ENCODE peak calls at places on chromosomes 1 and 21, in four cellular contexts. One of them, this sample, is unnamed.

GRCh38 chr1:1221887-1222574 is 8.1 kb upstream of the TNFRSF4 start:
- DNase-seq in H9: no peak
- DNase-seq in GM18507: no peak
- DNase-seq in stimulated activated CD4-positive, alpha-beta T cell treated with anti-CD3 and anti-CD28 coated beads, TNF-alpha, amount 100 ng/mL, for 1 hour: no peak
- DNase-seq in this sample: no peak

GRCh38 chr1:117828206-117828605 is 101.2 kb downstream of the GDAP2 start:
- DNase-seq in H9: no peak
- DNase-seq in GM18507: no peak
- DNase-seq in stimulated activated CD4-positive, alpha-beta T cell treated with anti-CD3 and anti-CD28 coated beads, TNF-alpha, amount 100 ng/mL, for 1 hour: no peak
- DNase-seq in this sample: no peak

GRCh38 chr1:119462964-119463363 is 44.0 kb upstream of the HSD3B1 start:
- DNase-seq in H9: no peak
- DNase-seq in GM18507: no peak
- DNase-seq in stimulated activated CD4-positive, alpha-beta T cell treated with anti-CD3 and anti-CD28 coated beads, TNF-alpha, amount 100 ng/mL, for 1 hour: no peak
- DNase-seq in this sample: no peak

GRCh38 chr1:34286547-34286946 is 109.8 kb downstream of the C1orf94 start:
- DNase-seq in H9: no peak
- DNase-seq in GM18507: no peak
- DNase-seq in stimulated activated CD4-positive, alpha-beta T cell treated with anti-CD3 and anti-CD28 coated beads, TNF-alpha, amount 100 ng/mL, for 1 hour: no peak
- DNase-seq in this sample: no peak

GRCh38 chr1:2314297-2314802 is 77.0 kb downstream of the MORN1 start:
- DNase-seq in H9: peak; percentile 80
- DNase-seq in GM18507: no peak
- DNase-seq in stimulated activated CD4-positive, alpha-beta T cell treated with anti-CD3 and anti-CD28 coated beads, TNF-alpha, amount 100 ng/mL, for 1 hour: no peak
- DNase-seq in this sample: peak; percentile 73

GRCh38 chr21:31872452-31873274 is at the start of gene HUNK:
- DNase-seq in H9: peak; percentile 62
- DNase-seq in GM18507: no peak
- DNase-seq in stimulated activated CD4-positive, alpha-beta T cell treated with anti-CD3 and anti-CD28 coated beads, TNF-alpha, amount 100 ng/mL, for 1 hour: no peak
- DNase-seq in this sample: peak; percentile 73

GRCh38 chr1:187264995-187265602 is 436.4 kb downstream of the PLA2G4A start:
- DNase-seq in H9: peak; percentile 49
- DNase-seq in GM18507: no peak
- DNase-seq in stimulated activated CD4-positive, alpha-beta T cell treated with anti-CD3 and anti-CD28 coated beads, TNF-alpha, amount 100 ng/mL, for 1 hour: no peak
- DNase-seq in this sample: peak; percentile 44

GRCh38 chr1:99978218-99978617 is 8.4 kb downstream of the SLC35A3 start:
- DNase-seq in H9: no peak
- DNase-seq in GM18507: no peak
- DNase-seq in stimulated activated CD4-positive, alpha-beta T cell treated with anti-CD3 and anti-CD28 coated beads, TNF-alpha, amount 100 ng/mL, for 1 hour: no peak
- DNase-seq in this sample: no peak

GRCh38 chr1:151398691-151399065 is 695 bp upstream of the PSMB4 start:
- DNase-seq in H9: no peak
- DNase-seq in GM18507: no peak
- DNase-seq in stimulated activated CD4-positive, alpha-beta T cell treated with anti-CD3 and anti-CD28 coated beads, TNF-alpha, amount 100 ng/mL, for 1 hour: no peak
- DNase-seq in this sample: no peak

GRCh38 chr1:58858344-58858673 is 74.5 kb upstream of the JUN start:
- DNase-seq in H9: no peak
- DNase-seq in GM18507: no peak
- DNase-seq in stimulated activated CD4-positive, alpha-beta T cell treated with anti-CD3 and anti-CD28 coated beads, TNF-alpha, amount 100 ng/mL, for 1 hour: no peak
- DNase-seq in this sample: no peak

GRCh38 chr1:54255026-54255425 is 55.1 kb downstream of the MRPL37 start:
- DNase-seq in H9: no peak
- DNase-seq in GM18507: no peak
- DNase-seq in stimulated activated CD4-positive, alpha-beta T cell treated with anti-CD3 and anti-CD28 coated beads, TNF-alpha, amount 100 ng/mL, for 1 hour: no peak
- DNase-seq in this sample: no peak

GRCh38 chr1:36920371-36920770 is 113.9 kb downstream of the GRIK3 start:
- DNase-seq in H9: peak; percentile 13
- DNase-seq in GM18507: no peak
- DNase-seq in stimulated activated CD4-positive, alpha-beta T cell treated with anti-CD3 and anti-CD28 coated beads, TNF-alpha, amount 100 ng/mL, for 1 hour: no peak
- DNase-seq in this sample: no peak

GRCh38 chr1:43238104-43238503 is 31.7 kb upstream of the TMEM125 start:
- DNase-seq in H9: peak; percentile 80
- DNase-seq in GM18507: no peak
- DNase-seq in stimulated activated CD4-positive, alpha-beta T cell treated with anti-CD3 and anti-CD28 coated beads, TNF-alpha, amount 100 ng/mL, for 1 hour: no peak
- DNase-seq in this sample: peak; percentile 64

GRCh38 chr1:115299266-115299665 is 38.8 kb downstream of the NGF start:
- DNase-seq in H9: no peak
- DNase-seq in GM18507: no peak
- DNase-seq in stimulated activated CD4-positive, alpha-beta T cell treated with anti-CD3 and anti-CD28 coated beads, TNF-alpha, amount 100 ng/mL, for 1 hour: no peak
- DNase-seq in this sample: no peak

GRCh38 chr21:43950936-43951335 is 61.2 kb upstream of the TRAPPC10 start:
- DNase-seq in H9: no peak
- DNase-seq in GM18507: no peak
- DNase-seq in stimulated activated CD4-positive, alpha-beta T cell treated with anti-CD3 and anti-CD28 coated beads, TNF-alpha, amount 100 ng/mL, for 1 hour: no peak
- DNase-seq in this sample: no peak

GRCh38 chr1:97254731-97255463 is 533.3 kb downstream of the PTBP2 start:
- DNase-seq in H9: no peak
- DNase-seq in GM18507: no peak
- DNase-seq in stimulated activated CD4-positive, alpha-beta T cell treated with anti-CD3 and anti-CD28 coated beads, TNF-alpha, amount 100 ng/mL, for 1 hour: no peak
- DNase-seq in this sample: no peak